ENCODE peak calls at places on chromosomes 3 and 15, in four cellular contexts. Y is keratinocyte, T is astrocyte, G is neuronal stem cell. A is an unnamed sample.

GRCh38 chr3:167941234-167941995 is 154.3 kb downstream of the GOLIM4 start:
- DNase-seq in T (peak), G (no peak), Y (no peak), A (peak)

GRCh38 chr15:73841756-73842590 is 31.4 kb upstream of the TBC1D21 start:
- DNase-seq in T (no peak), Y (no peak), G (no peak), A (no peak)

GRCh38 chr15:58463815-58464697 is 32.3 kb downstream of the LIPC start:
- DNase-seq in G (no peak), Y (no peak), T (peak), A (no peak)

GRCh38 chr3:127712461-127712860 is 39.7 kb downstream of the ABTB1 start:
- DNase-seq in G (no peak), Y (no peak), T (no peak), A (no peak)

GRCh38 chr15:68609618-68610017 is 30.8 kb downstream of the CORO2B start:
- DNase-seq in Y (no peak), G (no peak), T (no peak), A (no peak)

GRCh38 chr15:85692873-85693272 is 101.9 kb downstream of the KLHL25 start:
- DNase-seq in Y (no peak), G (no peak), T (no peak), A (no peak)

GRCh38 chr3:128496602-128497304 is 3.8 kb upstream of the GATA2 start:
- DNase-seq in G (no peak), T (no peak), Y (no peak), A (peak)

GRCh38 chr15:88950600-88951160 is 37.5 kb upstream of the MFGE8 start:
- DNase-seq in G (no peak), Y (no peak), T (no peak), A (no peak)

GRCh38 chr15:101307897-101308603 is 13.0 kb upstream of the SNRPA1 start:
- DNase-seq in Y (no peak), G (no peak), T (no peak), A (no peak)

GRCh38 chr3:50610181-50610971 is 1.2 kb downstream of the CISH start:
- DNase-seq in G (no peak), T (no peak), Y (no peak), A (no peak)

GRCh38 chr3:89300519-89300918 is 193.1 kb downstream of the EPHA3 start:
- DNase-seq in T (peak), G (no peak), Y (no peak), A (no peak)

GRCh38 chr3:123134671-123135070 is 67.1 kb upstream of the SEC22A start:
- DNase-seq in Y (no peak), G (no peak), T (no peak), A (no peak)

GRCh38 chr3:53850895-53851294 is 4.5 kb downstream of the IL17RB start:
- DNase-seq in Y (no peak), T (peak), G (no peak), A (peak)

GRCh38 chr15:87365221-87365620 is 891.3 kb downstream of the NTRK3 start:
- DNase-seq in Y (peak), G (no peak), T (peak), A (no peak)

GRCh38 chr15:79724312-79724711 is 172.5 kb downstream of the MTHFS start:
- DNase-seq in G (no peak), T (peak), Y (no peak), A (no peak)

GRCh38 chr3:23886311-23886710 is 30.5 kb downstream of the NKIRAS1 start:
- DNase-seq in T (no peak), Y (no peak), G (no peak), A (no peak)

GRCh38 chr3:177211503-177212277 is 14.4 kb upstream of the TBL1XR1 start:
- DNase-seq in G (no peak), Y (no peak), T (no peak), A (no peak)

GRCh38 chr15:101660005-101660404 is 7.8 kb upstream of the TM2D3 start:
- DNase-seq in G (no peak), T (no peak), Y (no peak), A (no peak)

GRCh38 chr15:70063992-70064379 is 33.7 kb downstream of the TLE3 start:
- DNase-seq in G (no peak), T (no peak), Y (no peak), A (no peak)

GRCh38 chr3:161957467-161957866 is 460.9 kb downstream of the OTOL1 start:
- DNase-seq in Y (no peak), G (no peak), T (no peak), A (no peak)

GRCh38 chr3:184659797-184660301 is 52.0 kb downstream of the MAGEF1 start:
- DNase-seq in G (no peak), Y (no peak), T (peak), A (no peak)

GRCh38 chr3:11749486-11749885 is 97.2 kb downstream of the TAMM41 start:
- DNase-seq in G (no peak), T (no peak), Y (no peak), A (no peak)

GRCh38 chr15:66789029-66790025 is 87.3 kb downstream of the SMAD6 start:
- DNase-seq in G (no peak), T (peak), Y (no peak), A (peak)

GRCh38 chr3:172208586-172209332 is 169.4 kb downstream of the FNDC3B start:
- DNase-seq in T (peak), Y (no peak), G (no peak), A (no peak)

GRCh38 chr15:51382787-51383186 is 41.3 kb downstream of the GLDN start:
- DNase-seq in G (peak), T (peak), Y (no peak), A (peak)

GRCh38 chr3:143120716-143121239 is 1.2 kb downstream of the CHST2 start:
- DNase-seq in G (peak), T (no peak), Y (no peak), A (peak)

GRCh38 chr15:101646652-101647051 is 5.5 kb downstream of the TM2D3 start:
- DNase-seq in G (no peak), T (no peak), Y (no peak), A (no peak)

GRCh38 chr15:61681676-61682075 is 378.6 kb downstream of the VPS13C start:
- DNase-seq in Y (no peak), G (no peak), T (no peak), A (no peak)

GRCh38 chr15:53506370-53506769 is 253.1 kb downstream of the WDR72 start:
- DNase-seq in T (no peak), G (no peak), Y (no peak), A (no peak)

GRCh38 chr3:183493296-183494045 is 62.0 kb downstream of the KLHL6 start:
- DNase-seq in G (no peak), Y (no peak), T (no peak), A (no peak)

GRCh38 chr3:123342631-123343080 is 106.2 kb downstream of the ADCY5 start:
- DNase-seq in T (no peak), Y (no peak), G (no peak), A (no peak)

GRCh38 chr3:187252311-187252710 is 39.2 kb downstream of the MASP1 start:
- DNase-seq in Y (no peak), T (no peak), G (no peak), A (no peak)

GRCh38 chr3:65338571-65338970 is 650.8 kb upstream of the ADAMTS9 start:
- DNase-seq in T (peak), Y (no peak), G (no peak), A (no peak)

GRCh38 chr3:54433846-54434245 is 311.5 kb downstream of the CACNA2D3 start:
- DNase-seq in T (no peak), G (peak), Y (no peak), A (no peak)

GRCh38 chr15:90212221-90213079 is 11.3 kb downstream of the SEMA4B start:
- DNase-seq in T (no peak), G (no peak), Y (peak), A (no peak)

GRCh38 chr15:76390571-76390970 is 54.0 kb downstream of the ISL2 start:
- DNase-seq in Y (no peak), G (no peak), T (no peak), A (no peak)

GRCh38 chr15:67267440-67267839 is 12.9 kb downstream of the IQCH start:
- DNase-seq in Y (no peak), G (no peak), T (no peak), A (no peak)

GRCh38 chr3:182533394-182533793 is 259.9 kb upstream of the ATP11B start:
- DNase-seq in Y (no peak), T (no peak), G (no peak), A (peak)

GRCh38 chr3:165855581-165855980 is 18.4 kb upstream of the BCHE start:
- DNase-seq in Y (peak), T (peak), G (no peak), A (peak)

DNA sequence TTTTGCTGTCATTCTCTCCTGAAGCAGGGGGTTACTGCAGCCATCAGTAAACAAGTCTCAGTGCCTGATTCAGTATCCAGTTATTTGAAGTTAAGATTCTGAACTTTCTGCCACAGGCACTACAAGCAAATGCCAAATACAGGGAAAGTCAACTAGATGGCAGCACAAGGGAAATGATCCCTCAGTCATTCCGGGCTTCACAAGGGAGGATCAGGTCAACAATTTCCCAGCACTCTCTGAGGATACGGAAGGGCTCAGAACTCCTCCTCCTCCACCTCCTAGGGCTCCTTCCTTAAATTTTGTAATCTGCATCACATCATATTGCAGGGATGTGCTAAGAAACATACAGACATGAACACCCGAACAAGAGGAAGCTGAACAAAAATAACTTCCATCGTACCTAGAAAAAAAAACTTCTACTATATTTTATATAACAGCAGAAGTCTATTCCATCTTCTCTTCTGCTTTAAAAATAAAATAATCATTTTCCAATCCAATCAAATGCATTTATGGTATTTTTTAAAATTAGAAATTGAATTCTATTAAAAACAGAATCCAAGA is 187.1 kb downstream of the FMN1 start:
- DNase-seq in G (no peak), Y (no peak), T (peak), A (peak)
- H3K9ac ChIP-seq in G (no peak), Y (no peak), T (peak), A (no peak)

DNA sequence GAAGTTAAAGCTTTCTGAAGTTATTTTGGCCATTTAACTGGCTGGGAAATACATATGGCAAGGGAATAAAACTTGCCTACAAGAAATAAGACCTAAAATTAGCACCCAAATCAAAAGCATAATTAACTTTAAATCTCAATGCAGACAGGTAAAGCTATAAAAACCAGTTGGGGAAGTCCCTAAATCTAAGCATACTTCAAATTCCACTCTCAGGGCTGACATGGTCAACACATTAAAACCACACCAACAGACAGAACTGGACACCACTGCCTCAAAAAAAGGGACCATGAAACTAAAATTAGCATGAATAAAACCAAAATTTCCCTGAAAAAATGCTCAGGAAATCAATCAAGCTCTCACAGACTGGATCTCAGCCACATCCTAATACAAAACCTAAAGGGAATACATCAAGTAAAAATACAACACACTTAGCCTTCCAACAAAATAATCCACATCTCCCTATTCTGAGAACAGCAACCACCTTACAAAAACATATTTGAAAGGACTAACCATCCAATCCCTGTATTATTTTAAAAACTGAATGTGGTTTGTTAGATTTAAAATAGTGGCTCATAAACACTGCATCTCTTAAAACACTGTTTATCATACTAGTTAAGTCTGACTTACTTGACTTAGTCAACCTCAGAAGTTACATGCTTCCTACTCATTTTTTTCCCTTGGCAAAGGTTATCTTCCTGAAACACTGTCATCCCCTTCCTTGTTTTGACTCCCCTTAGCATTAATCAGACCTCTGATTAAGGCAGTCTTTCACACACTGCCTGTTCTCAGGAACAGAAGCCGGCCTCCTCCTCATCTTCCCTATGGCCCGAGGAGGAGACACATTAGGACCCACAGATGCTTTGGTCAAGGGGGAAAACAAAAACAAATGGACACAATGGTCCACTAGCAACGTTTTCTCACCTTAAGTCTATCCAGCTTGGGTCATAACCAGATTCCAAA is 8.3 kb downstream of the TRA2B start:
- DNase-seq in G (no peak), Y (no peak), T (peak), A (peak)
- H3K9ac ChIP-seq in G (no peak), Y (peak), T (peak), A (no peak)

GRCh38 chr3:140629351-140630137 is 48.3 kb upstream of the TRIM42 start:
- DNase-seq in G (no peak), Y (peak), T (peak), A (peak)
- H3K9ac ChIP-seq in G (no peak), Y (no peak), T (peak), A (no peak)

GRCh38 chr3:146157325-146158060 is 3.5 kb downstream of the PLOD2 start:
- DNase-seq in T (no peak), Y (no peak), G (no peak), A (peak)
- H3K9ac ChIP-seq in T (peak), Y (no peak), G (no peak), A (peak)

GRCh38 chr3:27317096-27317495 is 52.1 kb downstream of the NEK10 start:
- DNase-seq in G (no peak), T (no peak), Y (no peak), A (no peak)
- H3K9ac ChIP-seq in G (no peak), T (no peak), Y (no peak), A (no peak)